ENCODE peak calls at places on chromosomes 11 and 22, in nine cellular contexts. M is fibroblast of lung, B is Peyer's patch, U is colonic mucosa, V is IMR-90, F is ovary, K is body of pancreas, J is cardiac muscle cell, T is aorta. E is an unnamed sample. For H3K9me3, the result is how much of the 10 kb centered on the place peaks cover.

GRCh38 chr22:16603448-16603768 is 10.8 kb upstream of the CCT8L2 start:
- DNase-seq in M (no peak), B (no peak), U (no peak), V (no peak), F (no peak), K (no peak), J (no peak), T (no peak), E (no peak)

GRCh38 chr22:20062766-20063083 is 17.3 kb upstream of the DGCR8 start:
- DNase-seq in M (peak), B (no peak), U (no peak), V (peak), F (no peak), K (no peak), J (no peak), T (no peak), E (no peak)

GRCh38 chr11:1952806-1953482 is 5.8 kb downstream of the MRPL23 start:
- DNase-seq in M (no peak), B (no peak), U (no peak), V (no peak), F (no peak), K (no peak), J (no peak), T (no peak), E (no peak)

GRCh38 chr11:8015753-8016239 is 28.7 kb downstream of the EIF3F start:
- DNase-seq in M (peak), B (no peak), U (peak), V (peak), F (no peak), K (no peak), J (no peak), T (peak), E (no peak)

GRCh38 chr22:27302501-27302900 is 499.1 kb downstream of the MN1 start:
- DNase-seq in M (no peak), B (no peak), U (no peak), V (no peak), F (no peak), K (no peak), J (no peak), T (no peak), E (no peak)

GRCh38 chr11:68282141-68282860 is 10.5 kb upstream of the C11orf24 start:
- DNase-seq in M (no peak), B (peak), U (no peak), V (no peak), F (no peak), K (no peak), J (no peak), T (no peak), E (no peak)

GRCh38 chr11:27910186-27910941 is 197.6 kb downstream of the KIF18A start:
- DNase-seq in M (peak), B (no peak), U (no peak), V (peak), F (no peak), K (no peak), J (no peak), T (no peak), E (no peak)

GRCh38 chr11:17790453-17790852 is 55.9 kb downstream of the KCNC1 start:
- DNase-seq in M (peak), B (no peak), U (no peak), V (peak), F (no peak), K (no peak), J (no peak), T (no peak), E (no peak)

GRCh38 chr11:47330002-47330911 is 22.2 kb downstream of the MYBPC3 start:
- DNase-seq in M (no peak), B (no peak), U (no peak), V (peak), F (no peak), K (peak), J (no peak), T (peak), E (no peak)

GRCh38 chr22:17043521-17043920 is 35.5 kb upstream of the GAB4 start:
- DNase-seq in M (no peak), B (no peak), U (no peak), V (no peak), F (no peak), K (no peak), J (no peak), T (no peak), E (no peak)

GRCh38 chr11:57742087-57742452 is 779 bp downstream of the SELENOH start:
- DNase-seq in M (no peak), B (no peak), U (no peak), V (no peak), F (no peak), K (no peak), J (no peak), T (no peak), E (no peak)

GRCh38 chr11:1937616-1938342 is 9.4 kb upstream of the MRPL23 start:
- DNase-seq in M (no peak), B (no peak), U (no peak), V (no peak), F (no peak), K (no peak), J (no peak), T (peak), E (no peak)

GRCh38 chr11:47235163-47235562 is 13.5 kb downstream of the ACP2 start:
- DNase-seq in M (no peak), B (no peak), U (no peak), V (no peak), F (no peak), K (no peak), J (no peak), T (no peak), E (no peak)

GRCh38 chr11:76680517-76681425 is 10.2 kb upstream of the LRRC32 start:
- DNase-seq in M (peak), B (peak), U (peak), V (peak), F (peak), K (peak), J (peak), T (peak), E (peak)

GRCh38 chr11:17277024-17277584 is 565 bp downstream of the NUCB2 start:
- DNase-seq in M (peak), B (no peak), U (no peak), V (peak), F (no peak), K (no peak), J (no peak), T (peak), E (no peak)

GRCh38 chr22:36999463-36999862 is 19.8 kb downstream of the TST start:
- DNase-seq in M (no peak), B (no peak), U (no peak), V (no peak), F (no peak), K (no peak), J (no peak), T (no peak), E (no peak)

GRCh38 chr11:71488086-71488967 is 35.3 kb downstream of the NADSYN1 start:
- DNase-seq in M (peak), B (no peak), U (no peak), V (peak), F (peak), K (no peak), J (peak), T (peak), E (no peak)

GRCh38 chr11:72353861-72354260 is 80.5 kb downstream of the CLPB start:
- DNase-seq in M (no peak), B (no peak), U (no peak), V (peak), F (no peak), K (peak), J (no peak), T (no peak), E (no peak)

GRCh38 chr22:45330548-45330947 is 20.8 kb downstream of the FAM118A start:
- DNase-seq in M (no peak), B (no peak), U (no peak), V (no peak), F (no peak), K (no peak), J (no peak), T (peak), E (no peak)

GRCh38 chr22:38766076-38766777 is 10.4 kb upstream of the SUN2 start:
- DNase-seq in M (peak), B (peak), U (peak), V (peak), F (peak), K (peak), J (peak), T (no peak), E (no peak)

GRCh38 chr11:130606781-130607511 is 158.5 kb downstream of the ADAMTS15 start:
- DNase-seq in M (peak), B (no peak), U (no peak), V (peak), F (peak), K (no peak), J (no peak), T (peak), E (peak)

GRCh38 chr11:19646308-19646707 is 66.3 kb upstream of the NAV2 start:
- DNase-seq in M (no peak), B (no peak), U (no peak), V (peak), F (no peak), K (no peak), J (no peak), T (no peak), E (no peak)

DNA sequence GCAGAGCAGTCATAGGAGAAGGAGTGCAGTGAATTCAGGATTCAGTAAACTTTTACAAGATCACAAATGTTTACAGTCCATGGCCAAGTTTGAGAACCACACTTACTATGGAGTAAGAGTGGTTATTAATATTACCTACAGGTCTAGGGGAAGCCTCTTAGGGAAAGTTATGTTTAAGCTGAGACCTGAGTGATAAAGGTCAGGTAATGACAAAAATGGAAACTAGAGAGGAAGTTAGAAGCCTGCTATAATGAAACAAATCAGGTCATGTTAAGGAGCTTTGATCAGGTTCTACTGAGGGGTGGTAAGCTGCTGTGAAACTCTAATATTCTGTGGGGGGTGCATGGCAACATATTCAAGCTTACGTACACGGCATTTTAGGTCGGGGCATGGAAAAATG is 32.5 kb upstream of the SLC22A9 start:
- DNase-seq in M (no peak), B (no peak), U (no peak), V (no peak), F (no peak), K (no peak), J (no peak), T (no peak), E (no peak)
- H3K9me3 ChIP-seq in M (under half), B (under half), U (under half), V (under half), F (under half), K (under half), J (under half), T (under half), E (under half)

GRCh38 chr11:123145220-123145619 is 49.8 kb downstream of the CLMP start:
- DNase-seq in M (peak), B (no peak), U (no peak), V (peak), F (peak), K (peak), J (no peak), T (no peak), E (peak)

GRCh38 chr11:123143921-123144320 is 51.1 kb downstream of the CLMP start:
- DNase-seq in M (no peak), B (no peak), U (no peak), V (no peak), F (no peak), K (no peak), J (no peak), T (no peak), E (no peak)

GRCh38 chr11:123144707-123145106 is 50.3 kb downstream of the CLMP start:
- DNase-seq in M (no peak), B (no peak), U (no peak), V (no peak), F (no peak), K (no peak), J (no peak), T (no peak), E (no peak)

GRCh38 chr11:123143476-123143875 is 51.6 kb downstream of the CLMP start:
- DNase-seq in M (no peak), B (no peak), U (no peak), V (no peak), F (no peak), K (no peak), J (no peak), T (no peak), E (no peak)

GRCh38 chr11:123145661-123146060 is 49.4 kb downstream of the CLMP start:
- DNase-seq in M (no peak), B (no peak), U (no peak), V (no peak), F (no peak), K (no peak), J (peak), T (no peak), E (no peak)
- H3K27ac ChIP-seq in M (peak), B (no peak), U (no peak), V (peak), F (peak), K (peak), J (peak), T (no peak), E (no peak)

GRCh38 chr22:49033616-49034015 is 794.1 kb downstream of the BRD1 start:
- DNase-seq in M (no peak), B (no peak), U (no peak), V (no peak), F (no peak), K (no peak), J (no peak), T (peak), E (peak)

GRCh38 chr22:49028111-49028510 is 799.6 kb downstream of the BRD1 start:
- DNase-seq in M (no peak), B (no peak), U (no peak), V (no peak), F (no peak), K (no peak), J (no peak), T (peak), E (no peak)

GRCh38 chr22:49034836-49035817 is 792.5 kb downstream of the BRD1 start:
- DNase-seq in M (no peak), B (no peak), U (no peak), V (no peak), F (no peak), K (no peak), J (no peak), T (peak), E (peak)

GRCh38 chr22:49032821-49033220 is 794.9 kb downstream of the BRD1 start:
- DNase-seq in M (no peak), B (no peak), U (no peak), V (no peak), F (no peak), K (no peak), J (no peak), T (peak), E (no peak)

GRCh38 chr22:49031746-49032330 is 795.8 kb downstream of the BRD1 start:
- DNase-seq in M (no peak), B (no peak), U (no peak), V (no peak), F (no peak), K (no peak), J (no peak), T (peak), E (no peak)
- H3K9me3 ChIP-seq in M (under half), B (under half), U (under half), V (half or more), F (under half), K (under half), J (under half), T (under half), E (under half)

DNA sequence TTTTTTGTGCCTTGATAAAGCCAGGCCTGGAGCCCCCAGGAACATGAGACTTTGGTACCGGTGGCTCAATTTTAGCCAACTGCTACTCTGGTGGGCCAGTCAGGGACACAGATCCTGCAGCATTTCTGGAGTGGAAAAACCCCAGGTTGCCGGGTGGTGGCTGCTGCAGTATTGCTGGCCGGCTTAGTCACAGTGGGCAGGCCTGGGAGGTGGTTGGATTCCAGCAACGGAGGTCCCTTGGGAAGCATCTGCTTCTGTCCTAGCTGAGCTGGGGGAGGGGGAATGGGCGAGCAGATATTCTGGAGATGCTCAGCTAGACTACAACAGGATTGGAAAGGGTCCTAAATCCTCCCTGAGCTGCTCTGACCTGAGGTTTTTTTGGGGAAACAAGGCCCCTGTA is 31.7 kb upstream of the ACCSL start:
- DNase-seq in M (peak), B (no peak), U (no peak), V (peak), F (peak), K (peak), J (no peak), T (peak), E (peak)
- H3K27ac ChIP-seq in M (no peak), B (no peak), U (no peak), V (no peak), F (peak), K (no peak), J (no peak), T (peak), E (peak)

DNA sequence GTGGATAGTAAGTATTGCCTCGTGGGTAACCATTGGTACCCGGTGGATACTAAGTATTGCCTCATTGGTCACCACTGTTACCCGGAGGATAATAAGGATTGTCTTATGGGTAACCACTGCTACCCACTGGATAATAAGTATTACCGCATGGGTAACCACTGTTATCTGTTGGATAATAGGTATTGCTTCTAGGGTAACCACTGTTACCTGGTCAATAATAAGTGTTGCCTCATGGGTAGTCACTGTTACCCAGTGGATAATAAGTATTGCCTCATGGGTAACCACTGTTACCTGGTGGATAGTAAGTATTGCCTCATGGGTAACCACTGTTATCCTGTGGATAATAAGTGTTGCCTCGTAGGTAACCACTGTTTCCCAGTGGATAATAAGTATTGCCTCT is 22.6 kb upstream of the NXPE4 start:
- DNase-seq in M (no peak), B (no peak), U (no peak), V (no peak), F (no peak), K (no peak), J (no peak), T (no peak), E (no peak)
- H3K9me3 ChIP-seq in M (under half), B (under half), U (under half), V (under half), F (under half), K (under half), J (under half), T (under half), E (under half)

GRCh38 chr22:48313156-48313555 is 1514.5 kb downstream of the BRD1 start:
- DNase-seq in M (no peak), B (no peak), U (no peak), V (no peak), F (no peak), K (no peak), J (no peak), T (no peak), E (no peak)
- H3K27ac ChIP-seq in M (no peak), B (no peak), U (no peak), V (no peak), F (no peak), K (no peak), J (no peak), T (no peak), E (no peak)

GRCh38 chr11:70122490-70123198 is 44.5 kb downstream of the ANO1 start:
- DNase-seq in M (no peak), B (no peak), U (no peak), V (no peak), F (no peak), K (no peak), J (no peak), T (no peak), E (no peak)
- H3K9me3 ChIP-seq in M (under half), B (under half), U (under half), V (under half), F (under half), K (under half), J (under half), T (under half), E (under half)

GRCh38 chr11:114160884-114161283 is 101.4 kb downstream of the ZBTB16 start:
- DNase-seq in M (no peak), B (no peak), U (no peak), V (no peak), F (no peak), K (no peak), J (no peak), T (no peak), E (no peak)
- H3K27ac ChIP-seq in M (no peak), B (peak), U (peak), V (no peak), F (peak), K (peak), J (no peak), T (peak), E (peak)

DNA sequence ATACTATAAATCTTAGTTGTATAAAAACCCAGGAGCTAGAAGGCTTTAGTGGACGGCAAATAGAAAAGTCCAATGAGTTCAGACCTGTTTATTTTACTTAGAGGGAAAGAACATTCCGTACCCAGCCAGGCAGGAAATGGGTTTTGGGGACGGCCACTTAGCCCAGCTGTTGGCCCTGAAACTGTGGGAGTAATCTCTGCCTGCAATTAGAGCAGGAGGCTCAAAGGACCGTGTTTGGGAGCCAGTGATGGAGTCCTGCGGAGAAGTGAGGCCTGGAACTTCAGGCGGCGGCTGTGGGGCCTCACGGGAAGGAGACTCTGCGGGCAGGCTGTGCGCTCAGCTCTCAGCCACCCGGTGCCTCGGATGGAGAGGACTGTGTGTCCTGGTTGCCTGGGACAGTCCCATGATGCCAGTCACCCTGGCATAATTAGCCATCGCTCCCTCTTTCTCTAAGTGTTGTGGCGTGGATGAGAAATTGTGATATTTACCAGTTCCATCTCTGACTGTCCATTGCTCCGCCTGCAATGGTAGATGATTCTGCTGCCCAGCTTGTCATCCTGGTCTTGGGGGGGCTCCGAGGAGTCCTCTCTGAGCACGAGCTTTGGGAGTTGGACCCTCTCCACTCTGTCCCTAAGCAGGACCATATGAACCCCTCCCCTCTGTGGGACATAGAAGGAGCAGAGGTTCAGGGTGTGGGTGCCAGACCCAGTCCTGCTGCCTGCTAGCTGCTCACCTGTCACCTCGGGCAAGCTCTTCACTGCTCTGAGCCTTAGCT is 530.3 kb downstream of the TBC1D22A start:
- DNase-seq in M (no peak), B (no peak), U (no peak), V (no peak), F (no peak), K (no peak), J (no peak), T (no peak), E (no peak)
- H3K9me3 ChIP-seq in M (under half), B (under half), U (under half), V (under half), F (under half), K (under half), J (under half), T (under half), E (under half)

E was measured in right cardiac atrium.